ENCODE peak calls at places on chromosomes 11 and 22, in ten cellular contexts. J, R, I, D, K, X, Z, N, L and U are unnamed samples.

GRCh38 chr22:33213383-33214075 is 155.3 kb upstream of the SYN3 start:
- DNase-seq in D (no peak), Z (no peak), N (no peak), X (no peak), R (no peak), K (no peak), L (no peak), J (no peak), I (no peak), U (no peak)

GRCh38 chr11:97955595-97955994 is 1065.2 kb upstream of the CNTN5 start:
- DNase-seq in N (no peak), R (no peak), D (no peak), J (no peak), X (no peak), K (no peak), I (no peak), Z (no peak), L (no peak), U (no peak)

GRCh38 chr11:69215784-69216415 is 60.2 kb downstream of the SMIM38 start:
- DNase-seq in N (no peak), Z (peak; percentile 38), L (no peak), X (no peak), K (no peak), R (peak; percentile 71), I (no peak), J (peak; percentile 16), D (no peak), U (no peak)

GRCh38 chr11:64729851-64730382 is 6.9 kb upstream of the NRXN2 start:
- DNase-seq in D (peak; percentile 63), I (peak; percentile 84), K (no peak), L (no peak), X (no peak), Z (no peak), R (no peak), J (no peak), N (peak; percentile 67), U (no peak)

GRCh38 chr11:77187776-77188175 is 59.7 kb downstream of the MYO7A start:
- DNase-seq in N (no peak), X (no peak), I (no peak), L (no peak), R (no peak), Z (no peak), J (no peak), D (no peak), K (no peak), U (no peak)

GRCh38 chr11:75576445-75577049 is 14.5 kb downstream of the SERPINH1 start:
- DNase-seq in X (no peak), J (no peak), Z (peak; percentile 65), D (no peak), K (peak; percentile 48), R (peak; percentile 63), L (no peak), N (no peak), I (no peak), U (no peak)

GRCh38 chr11:113474362-113475159 is 637 bp downstream of the DRD2 start:
- DNase-seq in J (peak; percentile 56), X (peak; percentile 71), N (peak; percentile 79), K (peak; percentile 31), I (peak; percentile 95), Z (peak; percentile 77), L (peak; percentile 6), R (peak; percentile 66), D (no peak), U (peak; percentile 16)

GRCh38 chr11:94868468-94868867 is 100.3 kb downstream of the AMOTL1 start:
- DNase-seq in R (no peak), D (no peak), X (no peak), Z (no peak), J (no peak), L (no peak), N (no peak), I (no peak), K (no peak), U (no peak)

GRCh38 chr11:113014731-113015455 is 53.7 kb downstream of the NCAM1 start:
- DNase-seq in L (no peak), D (peak; percentile 89), N (no peak), X (peak; percentile 50), K (peak; percentile 1), I (no peak), Z (no peak), J (no peak), R (no peak), U (no peak)

GRCh38 chr11:46162700-46163099 is 41.4 kb upstream of the PHF21A start:
- DNase-seq in K (peak; percentile 41), D (no peak), Z (no peak), L (no peak), J (no peak), X (no peak), R (no peak), N (no peak), I (no peak), U (no peak)

GRCh38 chr11:46159694-46160093 is 38.4 kb upstream of the PHF21A start:
- DNase-seq in K (no peak), L (no peak), R (no peak), Z (no peak), X (no peak), J (no peak), N (peak; percentile 32), D (no peak), I (no peak), U (no peak)

GRCh38 chr11:46161201-46161600 is 39.9 kb upstream of the PHF21A start:
- DNase-seq in X (no peak), J (no peak), N (no peak), Z (no peak), R (no peak), D (no peak), I (no peak), L (no peak), K (no peak), U (no peak)

GRCh38 chr11:46160100-46160499 is 38.8 kb upstream of the PHF21A start:
- DNase-seq in J (no peak), D (no peak), Z (no peak), N (no peak), K (no peak), R (no peak), L (no peak), I (no peak), X (no peak), U (no peak)
- TF ChIP-seq CTCF in J (no peak), D (no peak), Z (no peak), N (no peak), K (no peak), R (no peak), L (no peak), I (peak; percentile 13), X (no peak), U (no peak)

GRCh38 chr11:103624708-103625623 is 411.5 kb upstream of the DDI1 start:
- DNase-seq in K (peak; percentile 13), L (peak; percentile 83), R (peak; percentile 98), J (peak; percentile 92), N (no peak), I (no peak), Z (peak; percentile 99), D (no peak), X (no peak), U (peak; percentile 89)

GRCh38 chr11:103619938-103620337 is 416.5 kb upstream of the DDI1 start:
- DNase-seq in D (no peak), R (no peak), Z (no peak), J (no peak), I (no peak), N (no peak), K (no peak), L (no peak), X (no peak), U (no peak)

GRCh38 chr11:103625624-103625965 is 410.8 kb upstream of the DDI1 start:
- DNase-seq in N (no peak), J (no peak), D (no peak), K (no peak), Z (no peak), I (no peak), L (no peak), R (no peak), X (no peak), U (no peak)

GRCh38 chr11:103622296-103622695 is 414.1 kb upstream of the DDI1 start:
- DNase-seq in I (no peak), R (no peak), J (no peak), K (no peak), Z (no peak), N (no peak), X (no peak), D (no peak), L (no peak), U (no peak)

GRCh38 chr11:103623933-103624332 is 412.5 kb upstream of the DDI1 start:
- DNase-seq in D (no peak), L (no peak), J (no peak), R (no peak), Z (no peak), I (no peak), N (no peak), K (no peak), X (no peak), U (no peak)
- H3K4me3 ChIP-seq in D (no peak overlapping the region), L (no peak overlapping the region), J (no peak overlapping the region), R (no peak overlapping the region), Z (no peak overlapping the region), I (no peak overlapping the region), N (no peak overlapping the region), K (no peak overlapping the region), X (no peak overlapping the region), U (no peak overlapping the region)

GRCh38 chr11:12288934-12289666 is 88.3 kb upstream of the PARVA start:
- DNase-seq in Z (no peak), D (no peak), I (no peak), X (no peak), J (no peak), K (no peak), R (no peak), L (no peak), N (no peak), U (no peak)
- TF ChIP-seq CTCF in Z (no peak), D (no peak), I (no peak), X (no peak), J (no peak), K (no peak), R (no peak), L (no peak), N (no peak), U (no peak)

GRCh38 chr22:20531404-20532181 is 24.2 kb downstream of the MED15 start:
- DNase-seq in L (no peak), K (no peak), J (peak; percentile 90), R (peak; percentile 90), I (peak; percentile 70), D (peak; percentile 83), X (peak; percentile 43), Z (peak; percentile 87), N (peak; percentile 66), U (no peak)
- H3K4me3 ChIP-seq in L (no peak overlapping the region), K (no peak overlapping the region), J (no peak overlapping the region), R (no peak overlapping the region), I (no peak overlapping the region), D (no peak overlapping the region), X (no peak overlapping the region), Z (no peak overlapping the region), N (no peak overlapping the region), U (no peak overlapping the region)

DNA sequence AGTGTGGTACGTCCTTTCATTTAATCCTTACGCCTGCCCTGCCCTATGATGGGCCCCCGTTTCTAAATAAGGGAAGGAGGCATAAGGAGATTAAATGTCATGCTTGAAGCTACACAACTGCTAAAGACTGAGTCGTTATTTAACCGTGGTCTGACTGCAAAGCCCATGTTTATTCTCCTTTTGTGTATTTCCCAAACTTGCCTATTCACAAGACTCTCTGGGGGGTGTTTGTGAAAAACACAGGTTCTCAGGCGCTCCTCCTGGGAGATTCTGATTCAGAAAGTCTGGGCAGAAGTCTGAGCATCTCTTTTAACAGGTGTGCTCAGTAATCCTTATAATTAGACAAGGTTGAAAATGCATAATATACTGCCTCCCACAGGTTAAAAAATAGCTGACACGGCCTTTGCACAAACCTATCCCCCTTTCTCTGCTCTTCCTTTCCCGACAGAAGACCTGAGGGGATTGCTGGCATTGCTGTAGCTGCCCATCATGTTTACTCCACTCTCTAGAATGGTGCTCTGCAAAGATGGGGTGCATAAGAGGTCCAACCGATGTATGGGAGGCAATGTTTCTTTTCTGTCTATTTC is 56.4 kb upstream of the ZBTB44 start:
- DNase-seq in J (no peak), Z (no peak), L (no peak), D (no peak), K (no peak), X (no peak), R (no peak), N (no peak), I (no peak), U (no peak)
- TF ChIP-seq CTCF in J (no peak), Z (no peak), L (no peak), D (no peak), K (peak; percentile 24), X (no peak), R (no peak), N (no peak), I (peak; percentile 14), U (no peak)